ENCODE peak calls at places on chromosome 6, in five cellular contexts. V, S, W, F and R are unnamed samples. For H3K4me1 and H3K9me3, the result is how much of the 10 kb centered on the place peaks cover.

GRCh38 chr6:67888886-67889681 is 746.0 kb upstream of the ADGRB3 start:
- DNase-seq in V (no peak), S (no peak), W (no peak), F (no peak), R (no peak)

GRCh38 chr6:45532626-45533258 is 155.0 kb upstream of the SUPT3H start:
- DNase-seq in V (no peak), S (no peak), W (no peak), F (no peak), R (no peak)

GRCh38 chr6:117167520-117168271 is 97.7 kb upstream of the VGLL2 start:
- DNase-seq in V (peak), S (peak), W (no peak), F (no peak), R (no peak)

GRCh38 chr6:2971420-2972218 is at the start of gene SERPINB6:
- DNase-seq in V (peak), S (peak), W (peak), F (peak), R (peak)

GRCh38 chr6:54291146-54291545 is 17.1 kb upstream of the TINAG start:
- DNase-seq in V (no peak), S (peak), W (no peak), F (no peak), R (no peak)

GRCh38 chr6:139925894-139926641 is 551.6 kb upstream of the CITED2 start:
- DNase-seq in V (peak), S (no peak), W (no peak), F (peak), R (peak)

GRCh38 chr6:34656378-34657036 is 40.1 kb downstream of the ILRUN start:
- DNase-seq in V (no peak), S (peak), W (no peak), F (no peak), R (peak)

GRCh38 chr6:96704713-96705112 is 132.6 kb downstream of the GPR63 start:
- DNase-seq in V (no peak), S (peak), W (no peak), F (no peak), R (no peak)

GRCh38 chr6:143227675-143228074 is 167.0 kb downstream of the AIG1 start:
- DNase-seq in V (no peak), S (no peak), W (no peak), F (no peak), R (no peak)

GRCh38 chr6:25962368-25963127 is at the start of gene TRIM38:
- DNase-seq in V (peak), S (peak), W (no peak), F (no peak), R (peak)

GRCh38 chr6:145110109-145110508 is 625.2 kb downstream of the EPM2A start:
- DNase-seq in V (no peak), S (peak), W (no peak), F (no peak), R (no peak)

GRCh38 chr6:16047435-16047834 is 81.5 kb upstream of the MYLIP start:
- DNase-seq in V (no peak), S (no peak), W (no peak), F (no peak), R (no peak)

GRCh38 chr6:128521302-128521632 is 868 bp upstream of the PTPRK start:
- DNase-seq in V (no peak), S (no peak), W (no peak), F (no peak), R (peak)

GRCh38 chr6:11432713-11433450 is 104.7 kb upstream of the TMEM170B start:
- DNase-seq in V (no peak), S (peak), W (no peak), F (no peak), R (no peak)

GRCh38 chr6:4970739-4971395 is 33.0 kb downstream of the RPP40 start:
- DNase-seq in V (no peak), S (no peak), W (no peak), F (no peak), R (no peak)

GRCh38 chr6:135869857-135870256 is 18.4 kb downstream of the PDE7B start:
- DNase-seq in V (no peak), S (peak), W (no peak), F (no peak), R (no peak)

GRCh38 chr6:113271437-113271836 is 585.7 kb upstream of the MARCKS start:
- DNase-seq in V (no peak), S (no peak), W (no peak), F (no peak), R (peak)

DNA sequence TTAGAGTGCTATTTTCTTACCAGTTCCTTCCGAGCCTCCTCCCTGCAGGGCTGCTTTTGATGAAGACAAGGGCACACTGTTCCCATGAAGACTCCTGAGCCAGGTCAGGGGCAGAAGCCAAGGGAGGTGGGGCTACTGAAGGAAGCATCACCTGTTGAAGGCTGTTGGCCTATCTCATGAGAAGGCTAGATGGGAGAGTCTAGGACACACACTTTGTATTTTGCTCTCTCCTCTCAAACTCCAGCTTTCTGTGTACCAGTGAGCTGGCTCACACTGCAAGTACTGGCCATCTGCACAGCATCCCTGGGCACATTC is 683.2 kb upstream of the ID4 start:
- DNase-seq in V (peak), S (no peak), W (no peak), F (no peak), R (no peak)
- H3K4me1 ChIP-seq in V (under half), S (under half), W (under half), F (under half), R (under half)

DNA sequence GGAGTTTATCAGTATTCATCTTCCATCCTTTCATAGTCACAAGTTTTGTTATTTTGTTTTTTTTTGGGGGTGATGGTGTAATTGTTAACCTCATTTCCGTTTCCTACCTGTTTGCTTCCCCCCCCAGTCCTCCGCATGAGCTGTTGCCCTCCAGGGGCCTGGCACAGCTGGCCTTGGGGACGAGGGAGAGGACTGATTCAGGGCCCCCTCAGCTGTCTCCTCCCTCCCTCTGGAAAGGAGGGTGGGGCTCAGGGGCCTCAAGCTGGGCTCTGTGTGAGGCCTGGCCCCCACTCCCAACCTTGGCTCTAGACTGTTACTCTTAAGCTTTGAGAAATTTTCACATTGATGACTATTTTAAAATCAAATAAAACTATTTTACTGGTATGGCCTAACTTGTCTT is 4.0 kb downstream of the LRRC73 start:
- DNase-seq in V (no peak), S (no peak), W (no peak), F (no peak), R (no peak)
- H3K27ac ChIP-seq in V (no peak), S (no peak), W (peak), F (no peak), R (no peak)

GRCh38 chr6:165096868-165097267 is 212.5 kb downstream of the C6orf118 start:
- DNase-seq in V (no peak), S (no peak), W (no peak), F (no peak), R (no peak)

GRCh38 chr6:165096209-165096608 is 213.2 kb downstream of the C6orf118 start:
- DNase-seq in V (no peak), S (no peak), W (no peak), F (no peak), R (no peak)

GRCh38 chr6:165091121-165091785 is 218.2 kb downstream of the C6orf118 start:
- DNase-seq in V (no peak), S (no peak), W (no peak), F (no peak), R (no peak)

GRCh38 chr6:165090206-165090605 is 219.2 kb downstream of the C6orf118 start:
- DNase-seq in V (no peak), S (no peak), W (no peak), F (no peak), R (no peak)

DNA sequence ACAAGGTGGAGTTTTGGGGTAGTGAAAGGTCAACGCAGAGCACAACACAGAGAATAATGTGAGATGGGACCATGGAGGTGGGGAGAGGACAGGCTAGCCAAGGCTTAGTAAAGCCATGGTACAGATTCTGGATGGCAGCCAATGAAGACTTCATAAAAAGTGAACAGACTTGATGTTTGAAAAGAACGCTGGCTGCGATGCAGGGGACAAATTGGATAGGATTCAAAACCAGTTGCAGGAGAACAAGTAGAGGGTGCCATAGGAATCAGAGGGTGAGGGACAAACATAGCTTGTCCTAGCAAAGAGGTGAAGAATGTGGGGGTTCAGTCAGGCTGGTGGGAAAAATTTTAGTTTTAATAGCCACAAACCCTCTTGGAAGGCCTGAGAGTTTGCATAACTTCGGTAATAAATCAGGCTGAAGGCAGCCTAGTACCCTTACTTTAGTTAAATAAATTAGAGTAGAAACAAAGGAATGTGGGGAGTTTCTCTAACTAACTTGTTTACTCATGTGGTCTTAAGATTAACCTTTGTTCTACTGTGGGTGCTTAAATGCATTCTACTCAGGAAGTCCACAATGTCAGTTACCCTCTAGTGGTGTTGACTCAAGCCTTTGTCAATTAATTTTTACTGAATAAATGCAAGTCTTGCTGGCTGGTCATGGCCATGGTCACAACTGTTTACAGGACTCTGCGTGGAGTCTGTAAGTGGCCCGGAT is 216.4 kb downstream of the C6orf118 start:
- DNase-seq in V (no peak), S (no peak), W (no peak), F (no peak), R (no peak)
- H3K9me3 ChIP-seq in V (under half), S (under half), W (under half), F (under half), R (under half)

GRCh38 chr6:24932832-24933231 is 2.9 kb downstream of the RIPOR2 start:
- DNase-seq in V (no peak), S (peak), W (no peak), F (no peak), R (no peak)

GRCh38 chr6:24935753-24936152 is at the start of gene RIPOR2:
- DNase-seq in V (peak), S (no peak), W (peak), F (no peak), R (peak)

GRCh38 chr6:24935323-24935722 is 437 bp downstream of the RIPOR2 start:
- DNase-seq in V (no peak), S (no peak), W (no peak), F (no peak), R (no peak)

GRCh38 chr6:24933266-24933665 is 2.5 kb downstream of the RIPOR2 start:
- DNase-seq in V (no peak), S (no peak), W (no peak), F (no peak), R (no peak)

DNA sequence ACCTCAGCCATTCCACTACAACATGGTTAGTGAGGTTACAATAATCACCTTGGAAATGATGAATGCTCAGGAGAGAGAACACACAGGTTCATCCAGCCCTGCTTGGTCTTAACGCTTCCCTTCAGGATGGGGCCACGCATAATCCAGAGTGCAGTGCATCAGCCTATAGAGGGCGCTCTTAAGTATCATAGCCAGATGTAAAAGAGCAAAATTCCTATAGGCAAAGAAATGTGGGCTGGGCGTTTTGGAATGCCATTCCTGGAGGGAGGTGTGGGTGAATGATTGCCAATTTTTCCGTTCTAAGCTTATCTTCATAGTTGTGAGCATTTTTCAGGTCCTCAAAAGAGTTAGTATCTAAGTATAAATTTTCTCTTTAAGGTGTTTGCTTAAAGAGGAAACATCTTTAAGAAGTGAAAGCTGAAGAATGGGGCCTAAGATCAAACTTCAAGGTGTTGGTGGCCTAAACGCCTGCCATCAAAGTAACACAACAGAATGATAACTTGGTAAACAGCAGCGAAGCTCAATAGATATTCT is 1.8 kb downstream of the RIPOR2 start:
- DNase-seq in V (no peak), S (no peak), W (no peak), F (no peak), R (peak)
- H3K4me1 ChIP-seq in V (under half), S (under half), W (under half), F (under half), R (under half)

DNA sequence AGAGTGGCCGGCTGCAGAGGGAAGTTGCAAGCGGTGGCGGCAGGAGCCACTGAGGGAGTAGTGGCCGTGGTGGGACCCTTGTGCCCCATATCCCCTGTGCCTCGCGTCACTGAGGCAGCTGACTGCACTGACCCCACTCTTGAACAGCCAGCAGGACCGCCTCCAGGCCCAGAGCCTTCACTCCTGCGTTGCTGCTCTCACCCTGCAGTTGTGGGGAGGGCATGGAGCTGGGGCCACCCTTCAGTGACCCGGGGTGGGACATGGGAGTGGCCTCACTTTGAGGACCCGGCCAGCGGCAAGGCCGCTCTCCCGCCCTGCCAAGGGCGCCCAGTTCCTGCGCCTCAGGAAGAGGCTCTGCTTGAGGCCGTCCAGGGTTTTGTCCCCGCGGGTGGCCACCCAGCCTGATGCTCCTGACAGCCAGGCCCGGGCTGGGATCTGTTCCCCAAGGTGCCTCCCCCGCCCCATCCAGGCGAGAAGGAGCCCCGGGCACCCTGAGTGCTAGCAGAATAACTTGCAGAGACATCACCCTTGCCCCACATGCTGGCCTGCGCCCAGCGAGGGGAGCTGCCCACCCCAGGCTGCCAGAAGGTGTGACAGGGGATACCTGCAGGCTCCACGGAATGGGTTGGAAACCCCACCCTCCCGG is 44.4 kb downstream of the HLA-DRA start:
- DNase-seq in V (no peak), S (no peak), W (no peak), F (no peak), R (no peak)
- H3K27ac ChIP-seq in V (no peak), S (no peak), W (no peak), F (no peak), R (no peak)

GRCh38 chr6:81023708-81024107 is 728.8 kb downstream of the TENT5A start:
- DNase-seq in V (no peak), S (no peak), W (no peak), F (no peak), R (no peak)
- H3K9me3 ChIP-seq in V (under half), S (under half), W (under half), F (under half), R (under half)

DNA sequence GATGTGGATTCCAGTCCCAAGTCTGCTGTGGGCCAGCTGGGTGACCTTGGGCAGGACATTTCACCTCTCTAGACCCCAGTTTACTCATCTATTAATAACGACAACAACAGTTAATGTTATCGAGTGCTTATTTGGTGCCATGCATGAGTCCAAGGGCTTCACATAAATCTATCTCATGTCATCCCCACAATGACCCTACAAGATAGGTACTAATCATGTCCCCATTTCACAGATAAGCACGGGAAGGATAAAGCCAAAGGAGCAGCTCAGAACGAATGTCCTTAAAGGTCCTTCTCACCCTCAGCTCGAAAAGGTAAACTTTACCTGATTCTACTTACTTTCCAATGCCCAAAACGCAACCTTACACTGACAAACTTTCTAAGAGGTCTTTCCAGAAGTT is 35.7 kb downstream of the TRAM2 start:
- DNase-seq in V (no peak), S (no peak), W (no peak), F (no peak), R (no peak)
- H3K4me1 ChIP-seq in V (half or more), S (half or more), W (half or more), F (under half), R (under half)

DNA sequence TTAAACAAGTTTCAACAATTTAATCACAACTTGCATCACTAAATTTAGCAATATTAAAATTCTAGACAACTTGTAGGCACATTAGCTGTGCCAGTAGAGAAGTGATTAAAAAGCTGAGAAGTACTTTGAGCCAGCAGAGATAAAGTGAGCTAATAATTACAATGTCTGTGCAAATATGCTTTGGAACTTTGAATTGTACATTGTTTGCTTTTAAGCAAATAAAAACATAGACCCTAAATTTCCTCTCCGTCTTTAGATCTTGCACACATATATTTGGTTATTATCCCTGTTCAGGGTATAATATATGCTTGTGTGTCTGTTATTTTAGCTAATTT is 44.2 kb upstream of the DEFB112 start:
- DNase-seq in V (no peak), S (no peak), W (no peak), F (no peak), R (no peak)
- H3K27ac ChIP-seq in V (no peak), S (no peak), W (no peak), F (no peak), R (no peak)

GRCh38 chr6:78925317-78925716 is 58.0 kb downstream of the IRAK1BP1 start:
- DNase-seq in V (no peak), S (no peak), W (no peak), F (no peak), R (no peak)
- H3K9me3 ChIP-seq in V (half or more), S (under half), W (under half), F (under half), R (under half)